ENCODE peak calls at places on chromosomes 3 and 15, in five cellular contexts. One of them, this sample, is unnamed.

GRCh38 chr3:194573680-194574437 is 59.4 kb downstream of the TMEM44 start:
- DNase-seq in endodermal cell: peak
- DNase-seq in CD4-positive, CD25-positive, alpha-beta regulatory T cell: peak
- DNase-seq in AG10803: peak
- DNase-seq in HFFc6: no peak
- DNase-seq in this sample: no peak

GRCh38 chr3:157905885-157906284 is 200.3 kb downstream of the SHOX2 start:
- DNase-seq in endodermal cell: no peak
- DNase-seq in CD4-positive, CD25-positive, alpha-beta regulatory T cell: no peak
- DNase-seq in AG10803: no peak
- DNase-seq in HFFc6: no peak
- DNase-seq in this sample: no peak

GRCh38 chr3:8623741-8624140 is 20.9 kb downstream of the SSUH2 start:
- DNase-seq in endodermal cell: no peak
- DNase-seq in CD4-positive, CD25-positive, alpha-beta regulatory T cell: no peak
- DNase-seq in AG10803: no peak
- DNase-seq in HFFc6: no peak
- DNase-seq in this sample: no peak

GRCh38 chr15:66103293-66103590 is 150.3 kb downstream of the MEGF11 start:
- DNase-seq in endodermal cell: no peak
- DNase-seq in CD4-positive, CD25-positive, alpha-beta regulatory T cell: no peak
- DNase-seq in AG10803: no peak
- DNase-seq in HFFc6: no peak
- DNase-seq in this sample: no peak

GRCh38 chr3:23720885-23721284 is 84.9 kb upstream of the UBE2E1 start:
- DNase-seq in endodermal cell: no peak
- DNase-seq in CD4-positive, CD25-positive, alpha-beta regulatory T cell: no peak
- DNase-seq in AG10803: no peak
- DNase-seq in HFFc6: no peak
- DNase-seq in this sample: no peak

GRCh38 chr3:134757549-134758069 is 37.5 kb upstream of the EPHB1 start:
- DNase-seq in endodermal cell: no peak
- DNase-seq in CD4-positive, CD25-positive, alpha-beta regulatory T cell: no peak
- DNase-seq in AG10803: no peak
- DNase-seq in HFFc6: no peak
- DNase-seq in this sample: no peak

GRCh38 chr15:73982251-73982962 is 9.7 kb downstream of the STOML1 start:
- DNase-seq in endodermal cell: no peak
- DNase-seq in CD4-positive, CD25-positive, alpha-beta regulatory T cell: no peak
- DNase-seq in AG10803: peak
- DNase-seq in HFFc6: peak
- DNase-seq in this sample: no peak

GRCh38 chr3:81531256-81531655 is 230.2 kb downstream of the GBE1 start:
- DNase-seq in endodermal cell: no peak
- DNase-seq in CD4-positive, CD25-positive, alpha-beta regulatory T cell: no peak
- DNase-seq in AG10803: peak
- DNase-seq in HFFc6: no peak
- DNase-seq in this sample: no peak

GRCh38 chr15:75235051-75235673 is 23.0 kb upstream of the GOLGA6C start:
- DNase-seq in endodermal cell: no peak
- DNase-seq in CD4-positive, CD25-positive, alpha-beta regulatory T cell: no peak
- DNase-seq in AG10803: no peak
- DNase-seq in HFFc6: no peak
- DNase-seq in this sample: no peak

GRCh38 chr3:47434849-47435248 is 40.9 kb downstream of the SCAP start:
- DNase-seq in endodermal cell: peak
- DNase-seq in CD4-positive, CD25-positive, alpha-beta regulatory T cell: no peak
- DNase-seq in AG10803: no peak
- DNase-seq in HFFc6: no peak
- DNase-seq in this sample: no peak

GRCh38 chr3:57130426-57131209 is 34.5 kb downstream of the IL17RD start:
- DNase-seq in endodermal cell: peak
- DNase-seq in CD4-positive, CD25-positive, alpha-beta regulatory T cell: no peak
- DNase-seq in AG10803: peak
- DNase-seq in HFFc6: no peak
- DNase-seq in this sample: no peak

GRCh38 chr15:42688301-42688700 is 48.6 kb downstream of the CDAN1 start:
- DNase-seq in endodermal cell: no peak
- DNase-seq in CD4-positive, CD25-positive, alpha-beta regulatory T cell: no peak
- DNase-seq in AG10803: no peak
- DNase-seq in HFFc6: no peak
- DNase-seq in this sample: no peak

GRCh38 chr3:181533811-181534210 is 177.9 kb upstream of the SOX2 start:
- DNase-seq in endodermal cell: no peak
- DNase-seq in CD4-positive, CD25-positive, alpha-beta regulatory T cell: no peak
- DNase-seq in AG10803: no peak
- DNase-seq in HFFc6: no peak
- DNase-seq in this sample: no peak

GRCh38 chr3:46675843-46676567 is 17.5 kb downstream of the ALS2CL start:
- DNase-seq in endodermal cell: no peak
- DNase-seq in CD4-positive, CD25-positive, alpha-beta regulatory T cell: no peak
- DNase-seq in AG10803: no peak
- DNase-seq in HFFc6: peak
- DNase-seq in this sample: no peak

GRCh38 chr3:53129344-53129743 is 891 bp downstream of the RFT1 start:
- DNase-seq in endodermal cell: no peak
- DNase-seq in CD4-positive, CD25-positive, alpha-beta regulatory T cell: no peak
- DNase-seq in AG10803: no peak
- DNase-seq in HFFc6: no peak
- DNase-seq in this sample: no peak

GRCh38 chr15:75693501-75694240 is 19.0 kb downstream of the CSPG4 start:
- DNase-seq in endodermal cell: no peak
- DNase-seq in CD4-positive, CD25-positive, alpha-beta regulatory T cell: no peak
- DNase-seq in AG10803: peak
- DNase-seq in HFFc6: peak
- DNase-seq in this sample: no peak

GRCh38 chr3:37709946-37710345 is 151.7 kb upstream of the CTDSPL start:
- DNase-seq in endodermal cell: no peak
- DNase-seq in CD4-positive, CD25-positive, alpha-beta regulatory T cell: no peak
- DNase-seq in AG10803: no peak
- DNase-seq in HFFc6: no peak
- DNase-seq in this sample: no peak

GRCh38 chr15:34754171-34754580 is 622 bp downstream of the GJD2 start:
- DNase-seq in endodermal cell: peak
- DNase-seq in CD4-positive, CD25-positive, alpha-beta regulatory T cell: no peak
- DNase-seq in AG10803: no peak
- DNase-seq in HFFc6: no peak
- DNase-seq in this sample: no peak

GRCh38 chr15:74343127-74343796 is 24.2 kb downstream of the CYP11A1 start:
- DNase-seq in endodermal cell: no peak
- DNase-seq in CD4-positive, CD25-positive, alpha-beta regulatory T cell: no peak
- DNase-seq in AG10803: no peak
- DNase-seq in HFFc6: no peak
- DNase-seq in this sample: no peak

GRCh38 chr15:85878866-85879265 is 84.1 kb upstream of the KLHL25 start:
- DNase-seq in endodermal cell: no peak
- DNase-seq in CD4-positive, CD25-positive, alpha-beta regulatory T cell: no peak
- DNase-seq in AG10803: peak
- DNase-seq in HFFc6: no peak
- DNase-seq in this sample: no peak